ENCODE peak calls at places on chromosomes 2 and 18, in five cellular contexts. E is skeletal muscle cell; O is GM13977; A is globus pallidus; V is activated CD8-positive, alpha-beta memory T cell treated with anti-CD3 and anti-CD28 coated beads, Interleukin-2, amount 10 ng/mL, durations not matched to agents 7 days and 5 days. R is an unnamed sample.

GRCh38 chr2:100242891-100243670 is 79.2 kb downstream of the LONRF2 start:
- DNase-seq in E (no peak), O (peak), A (peak), V (peak), R (peak)

GRCh38 chr2:232299084-232299483 is 79.5 kb upstream of the ALPP start:
- DNase-seq in E (no peak), O (no peak), A (no peak), V (peak), R (no peak)

GRCh38 chr18:27473359-27473758 is 288.3 kb upstream of the CHST9 start:
- DNase-seq in E (no peak), O (no peak), A (no peak), V (no peak), R (no peak)

GRCh38 chr2:236545248-236545658 is 24.4 kb upstream of the ACKR3 start:
- DNase-seq in E (no peak), O (peak), A (no peak), V (no peak), R (peak)

GRCh38 chr2:178521304-178522150 is 41.3 kb downstream of the PLEKHA3 start:
- DNase-seq in E (no peak), O (no peak), A (no peak), V (no peak), R (no peak)

GRCh38 chr2:237624565-237624964 is 2.8 kb upstream of the LRRFIP1 start:
- DNase-seq in E (no peak), O (peak), A (no peak), V (no peak), R (no peak)

GRCh38 chr2:102041351-102041750 is 49.6 kb downstream of the IL1R2 start:
- DNase-seq in E (no peak), O (no peak), A (no peak), V (no peak), R (no peak)

GRCh38 chr18:56068030-56068671 is 480.2 kb upstream of the TCF4 start:
- DNase-seq in E (peak), O (no peak), A (no peak), V (no peak), R (no peak)

GRCh38 chr2:100140582-100140981 is 1.8 kb downstream of the AFF3 start:
- DNase-seq in E (no peak), O (no peak), A (no peak), V (no peak), R (no peak)

GRCh38 chr2:102194609-102195268 is 7.9 kb downstream of the IL1RL2 start:
- DNase-seq in E (no peak), O (no peak), A (no peak), V (no peak), R (no peak)

GRCh38 chr2:69973335-69973735 is 11.9 kb upstream of the ASPRV1 start:
- DNase-seq in E (no peak), O (no peak), A (no peak), V (no peak), R (no peak)

GRCh38 chr2:98465456-98466201 is 21.0 kb downstream of the INPP4A start:
- DNase-seq in E (no peak), O (no peak), A (no peak), V (peak), R (peak)

GRCh38 chr2:133390151-133390550 is 178.1 kb downstream of the NCKAP5 start:
- DNase-seq in E (peak), O (no peak), A (no peak), V (no peak), R (no peak)

GRCh38 chr2:121241466-121241865 is 43.5 kb downstream of the TFCP2L1 start:
- DNase-seq in E (no peak), O (no peak), A (no peak), V (no peak), R (no peak)

GRCh38 chr2:85066874-85067351 is 66.3 kb upstream of the TCF7L1 start:
- DNase-seq in E (peak), O (peak), A (peak), V (peak), R (no peak)

GRCh38 chr2:25557179-25558036 is 116.0 kb downstream of the DTNB start:
- DNase-seq in E (no peak), O (peak), A (no peak), V (no peak), R (peak)

GRCh38 chr2:69278366-69278765 is 108.7 kb downstream of the GFPT1 start:
- DNase-seq in E (no peak), O (no peak), A (no peak), V (no peak), R (no peak)

GRCh38 chr2:164735309-164735919 is 106.2 kb downstream of the COBLL1 start:
- DNase-seq in E (no peak), O (no peak), A (no peak), V (no peak), R (no peak)

GRCh38 chr2:237298323-237299118 is 115.4 kb downstream of the COL6A3 start:
- DNase-seq in E (no peak), O (no peak), A (no peak), V (no peak), R (no peak)

GRCh38 chr2:41170589-41170988 is 718.7 kb upstream of the SLC8A1 start:
- DNase-seq in E (no peak), O (no peak), A (no peak), V (no peak), R (no peak)

R was measured in GM06990.